ENCODE peak calls at places on chromosomes 2 and 18, in nine cellular contexts. B is dorsolateral prefrontal cortex, M is spleen, Z is thoracic aorta, C is RWPE1, X is SK-N-SH, W is psoas muscle, U is A549, T is heart right ventricle. I is an unnamed sample.
A peak's percentile ranks its signal among the peaks of the same experiment; 100 is the strongest.

GRCh38 chr2:64410673-64411072 is 43.3 kb upstream of the LGALSL start:
- DNase-seq in B (no peak), M (no peak), Z (no peak), C (no peak), X (no peak), W (no peak), U (no peak), T (no peak), I (no peak)

GRCh38 chr2:27408601-27409320 is 630 bp downstream of the PPM1G start:
- DNase-seq in B (no peak), M (no peak), Z (no peak), C (peak; percentile 35), X (no peak), W (no peak), U (peak; percentile 29), T (peak; percentile 14), I (no peak)

GRCh38 chr2:136557203-136557602 is 208.1 kb upstream of the THSD7B start:
- DNase-seq in B (no peak), M (no peak), Z (no peak), C (no peak), X (no peak), W (no peak), U (no peak), T (no peak), I (no peak)

GRCh38 chr2:237901932-237902846 is 42.8 kb downstream of the RAMP1 start:
- DNase-seq in B (no peak), M (peak; percentile 70), Z (no peak), C (no peak), X (no peak), W (no peak), U (no peak), T (no peak), I (no peak)

GRCh38 chr2:58539973-58540372 is 298.8 kb upstream of the FANCL start:
- DNase-seq in B (no peak), M (no peak), Z (no peak), C (no peak), X (no peak), W (no peak), U (peak; percentile 51), T (no peak), I (no peak)

GRCh38 chr2:108414256-108414876 is 34.6 kb upstream of the GCC2 start:
- DNase-seq in B (no peak), M (no peak), Z (no peak), C (no peak), X (no peak), W (no peak), U (no peak), T (no peak), I (no peak)

GRCh38 chr2:32641180-32641579 is 13.3 kb downstream of the TTC27 start:
- DNase-seq in B (no peak), M (no peak), Z (no peak), C (no peak), X (no peak), W (no peak), U (no peak), T (no peak), I (no peak)

GRCh38 chr2:220188031-220188430 is 560.6 kb downstream of the SLC4A3 start:
- DNase-seq in B (no peak), M (no peak), Z (no peak), C (peak; percentile 54), X (no peak), W (no peak), U (peak; percentile 79), T (no peak), I (no peak)

GRCh38 chr2:120904825-120905224 is 169.2 kb downstream of the GLI2 start:
- DNase-seq in B (no peak), M (no peak), Z (no peak), C (no peak), X (peak; percentile 50), W (peak; percentile 34), U (no peak), T (no peak), I (peak; percentile 28)

GRCh38 chr2:48454504-48454903 is 75.5 kb upstream of the STON1 start:
- DNase-seq in B (no peak), M (no peak), Z (no peak), C (no peak), X (no peak), W (no peak), U (no peak), T (no peak), I (no peak)

GRCh38 chr18:40413160-40413559 is 1541.9 kb upstream of the PIK3C3 start:
- DNase-seq in B (peak; percentile 55), M (no peak), Z (no peak), C (no peak), X (peak; percentile 25), W (no peak), U (peak; percentile 0), T (no peak), I (no peak)

GRCh38 chr2:8154270-8154669 is 527.6 kb upstream of the ID2 start:
- DNase-seq in B (no peak), M (no peak), Z (no peak), C (no peak), X (no peak), W (no peak), U (no peak), T (no peak), I (no peak)

GRCh38 chr2:230012242-230012884 is 56.4 kb downstream of the SLC16A14 start:
- DNase-seq in B (no peak), M (no peak), Z (no peak), C (no peak), X (no peak), W (no peak), U (no peak), T (no peak), I (no peak)

GRCh38 chr18:26543368-26543767 is 5.0 kb downstream of the KCTD1 start:
- DNase-seq in B (no peak), M (no peak), Z (no peak), C (no peak), X (no peak), W (no peak), U (no peak), T (no peak), I (no peak)

GRCh38 chr18:62420151-62420512 is 95.0 kb downstream of the TNFRSF11A start:
- DNase-seq in B (no peak), M (no peak), Z (no peak), C (no peak), X (no peak), W (no peak), U (peak; percentile 48), T (no peak), I (no peak)

GRCh38 chr2:78202986-78203670 is 681.0 kb upstream of the LRRTM4 start:
- DNase-seq in B (no peak), M (no peak), Z (no peak), C (no peak), X (no peak), W (no peak), U (no peak), T (no peak), I (no peak)

GRCh38 chr2:120919771-120920437 is 184.2 kb downstream of the GLI2 start:
- DNase-seq in B (no peak), M (no peak), Z (no peak), C (no peak), X (no peak), W (peak; percentile 92), U (no peak), T (peak; percentile 41), I (no peak)

DNA sequence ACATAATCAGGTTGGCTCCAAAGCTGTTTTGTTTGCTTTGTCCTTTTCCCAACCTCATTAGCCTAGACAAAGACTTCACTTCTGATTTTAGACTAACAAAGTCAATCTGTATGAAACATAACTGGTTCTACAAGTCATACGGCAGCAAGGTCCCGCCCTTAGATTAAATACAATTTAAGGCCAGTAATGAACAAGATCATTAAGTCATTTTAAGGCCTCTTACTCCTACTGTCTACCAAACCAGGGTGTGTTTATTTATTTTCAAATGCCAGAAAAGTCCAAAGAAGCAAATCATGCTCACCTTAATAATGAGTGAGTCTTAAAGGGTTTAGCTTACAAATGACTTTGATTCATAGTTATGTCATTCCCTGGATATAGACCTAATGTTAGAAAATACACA is 148.4 kb upstream of the ACVR2A start:
- DNase-seq in B (no peak), M (no peak), Z (no peak), C (no peak), X (no peak), W (no peak), U (no peak), T (no peak), I (no peak)
- H3K27ac ChIP-seq in B (no peak overlapping the region), M (no peak overlapping the region), Z (no peak overlapping the region), C (no peak overlapping the region), X (no peak overlapping the region), W (no peak overlapping the region), U (no peak overlapping the region), T (no peak overlapping the region), I (no peak overlapping the region)

DNA sequence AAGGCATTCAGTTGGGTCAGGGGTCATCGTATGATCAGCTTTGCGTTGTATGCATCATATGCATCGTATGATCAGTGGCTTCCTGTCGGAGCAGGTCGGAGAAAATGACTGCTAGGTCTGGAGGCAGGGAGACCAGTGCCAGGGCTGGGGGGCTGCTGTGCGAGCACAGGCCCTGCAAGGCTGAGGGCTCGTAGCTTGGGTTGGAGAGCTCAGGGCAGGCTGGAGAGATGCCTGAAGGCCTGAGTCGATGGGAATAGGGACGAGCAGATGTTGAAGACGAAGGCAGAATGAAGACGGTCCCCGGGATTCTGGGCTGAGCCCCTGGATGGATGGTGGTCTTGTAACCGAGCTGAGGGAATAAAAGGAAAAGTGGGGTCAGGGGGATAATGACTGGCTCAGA is 25.3 kb upstream of the ACKR3 start:
- DNase-seq in B (no peak), M (no peak), Z (no peak), C (no peak), X (no peak), W (no peak), U (no peak), T (no peak), I (no peak)
- H3K27ac ChIP-seq in B (no peak overlapping the region), M (no peak overlapping the region), Z (no peak overlapping the region), C (no peak overlapping the region), X (no peak overlapping the region), W (no peak overlapping the region), U (no peak overlapping the region), T (no peak overlapping the region), I (no peak overlapping the region)

GRCh38 chr18:22349966-22350365 is 67.7 kb downstream of the CTAGE1 start:
- DNase-seq in B (no peak), M (no peak), Z (no peak), C (no peak), X (no peak), W (no peak), U (no peak), T (no peak), I (no peak)
- H3K27ac ChIP-seq in B (no peak overlapping the region), M (no peak overlapping the region), Z (peak overlapping the region; percentile 98), C (no peak overlapping the region), X (no peak overlapping the region), W (no peak overlapping the region), U (no peak overlapping the region), T (no peak overlapping the region), I (no peak overlapping the region)

DNA sequence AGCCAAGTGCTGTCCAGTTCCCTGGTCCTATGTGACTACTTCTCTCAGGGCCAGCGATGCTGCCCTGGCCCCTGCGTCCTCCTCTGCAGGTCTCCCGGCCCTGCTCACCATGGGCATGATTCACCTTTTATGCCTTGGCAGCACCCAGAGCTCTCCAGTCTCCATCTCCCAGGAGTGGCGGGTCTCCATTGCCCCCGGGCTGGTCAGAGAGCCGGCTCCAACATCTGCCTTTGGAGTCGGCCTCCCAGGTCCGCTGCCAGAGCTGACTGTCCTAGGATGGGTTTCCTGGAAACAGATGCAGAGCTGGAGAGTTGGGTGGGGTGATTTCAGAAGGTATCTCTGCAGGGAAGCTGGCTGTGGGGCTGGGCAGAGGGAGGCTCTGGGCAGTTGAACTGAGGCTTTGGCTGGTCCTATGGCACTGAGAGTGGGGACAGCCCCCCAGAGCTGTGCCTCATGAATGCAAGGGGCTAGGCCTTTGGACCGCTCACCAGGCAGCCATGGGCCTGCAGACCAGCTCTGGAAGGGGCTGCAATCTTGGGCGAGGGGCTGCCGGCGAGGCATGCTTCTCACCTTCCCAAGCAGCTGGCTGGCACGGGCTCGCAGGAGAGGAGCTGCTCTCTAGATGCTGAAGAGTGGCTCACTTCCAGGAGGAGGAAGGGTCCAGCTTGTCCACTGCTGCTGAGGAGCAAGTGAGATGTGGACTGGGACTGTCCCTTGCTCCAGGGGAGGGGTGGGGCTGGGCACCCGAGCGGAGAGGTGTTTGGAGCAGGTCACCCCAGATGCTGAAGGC is 59.8 kb upstream of the HS6ST1 start:
- DNase-seq in B (peak; percentile 30), M (peak; percentile 69), Z (no peak), C (no peak), X (no peak), W (peak; percentile 38), U (no peak), T (no peak), I (peak; percentile 80)
- H3K27ac ChIP-seq in B (peak overlapping the region; percentile 64), M (no peak overlapping the region), Z (no peak overlapping the region), C (peak overlapping the region; percentile 84), X (no peak overlapping the region), W (no peak overlapping the region), U (no peak overlapping the region), T (no peak overlapping the region), I (peak overlapping the region; percentile 57)